ENCODE peak calls at places on chromosomes 12 and 14, in ten cellular contexts. One of them, this sample, is unnamed.

GRCh38 chr12:113724703-113725556 is 241.2 kb downstream of the RBM19 start:
- DNase-seq in GDM1: no peak
- DNase-seq in EH: no peak
- DNase-seq in A549: no peak
- DNase-seq in stimulated activated CD4-positive, alpha-beta T cell treated with anti-CD3 and anti-CD28 coated beads, TNF-alpha, amount 100 ng/mL, for 1 hour: no peak
- DNase-seq in HuH-7.5: no peak
- DNase-seq in PC-3: no peak
- DNase-seq in Peyer's patch: no peak
- DNase-seq in NCI-H1105 treated with DMSO at 0.1 percent for 48 hours: peak
- DNase-seq in left ventricle myocardium inferior: no peak
- DNase-seq in this sample: no peak

GRCh38 chr14:63243646-63244045 is 39.4 kb downstream of the RHOJ start:
- DNase-seq in left ventricle myocardium inferior: no peak
- DNase-seq in NCI-H1105 treated with DMSO at 0.1 percent for 48 hours: no peak
- DNase-seq in HuH-7.5: no peak
- DNase-seq in Peyer's patch: no peak
- DNase-seq in A549: no peak
- DNase-seq in stimulated activated CD4-positive, alpha-beta T cell treated with anti-CD3 and anti-CD28 coated beads, TNF-alpha, amount 100 ng/mL, for 1 hour: no peak
- DNase-seq in PC-3: no peak
- DNase-seq in EH: no peak
- DNase-seq in GDM1: no peak
- DNase-seq in this sample: no peak

GRCh38 chr14:98931911-98932310 is 340.1 kb downstream of the BCL11B start:
- DNase-seq in PC-3: no peak
- DNase-seq in A549: no peak
- DNase-seq in EH: no peak
- DNase-seq in left ventricle myocardium inferior: no peak
- DNase-seq in GDM1: no peak
- DNase-seq in HuH-7.5: no peak
- DNase-seq in NCI-H1105 treated with DMSO at 0.1 percent for 48 hours: no peak
- DNase-seq in stimulated activated CD4-positive, alpha-beta T cell treated with anti-CD3 and anti-CD28 coated beads, TNF-alpha, amount 100 ng/mL, for 1 hour: peak
- DNase-seq in Peyer's patch: peak
- DNase-seq in this sample: no peak

GRCh38 chr12:19382563-19382962 is 56.7 kb upstream of the AEBP2 start:
- DNase-seq in NCI-H1105 treated with DMSO at 0.1 percent for 48 hours: no peak
- DNase-seq in GDM1: no peak
- DNase-seq in HuH-7.5: no peak
- DNase-seq in A549: no peak
- DNase-seq in PC-3: no peak
- DNase-seq in stimulated activated CD4-positive, alpha-beta T cell treated with anti-CD3 and anti-CD28 coated beads, TNF-alpha, amount 100 ng/mL, for 1 hour: no peak
- DNase-seq in left ventricle myocardium inferior: no peak
- DNase-seq in EH: no peak
- DNase-seq in Peyer's patch: peak
- DNase-seq in this sample: no peak

GRCh38 chr12:31498424-31498823 is 92.5 kb downstream of the DENND5B start:
- DNase-seq in HuH-7.5: no peak
- DNase-seq in GDM1: no peak
- DNase-seq in Peyer's patch: no peak
- DNase-seq in stimulated activated CD4-positive, alpha-beta T cell treated with anti-CD3 and anti-CD28 coated beads, TNF-alpha, amount 100 ng/mL, for 1 hour: no peak
- DNase-seq in NCI-H1105 treated with DMSO at 0.1 percent for 48 hours: no peak
- DNase-seq in A549: no peak
- DNase-seq in left ventricle myocardium inferior: no peak
- DNase-seq in EH: no peak
- DNase-seq in PC-3: no peak
- DNase-seq in this sample: no peak

GRCh38 chr12:101501410-101502045 is 26.4 kb downstream of the SPIC start:
- DNase-seq in A549: no peak
- DNase-seq in NCI-H1105 treated with DMSO at 0.1 percent for 48 hours: peak
- DNase-seq in PC-3: peak
- DNase-seq in left ventricle myocardium inferior: no peak
- DNase-seq in GDM1: no peak
- DNase-seq in stimulated activated CD4-positive, alpha-beta T cell treated with anti-CD3 and anti-CD28 coated beads, TNF-alpha, amount 100 ng/mL, for 1 hour: no peak
- DNase-seq in Peyer's patch: no peak
- DNase-seq in HuH-7.5: no peak
- DNase-seq in EH: peak
- DNase-seq in this sample: no peak

GRCh38 chr14:35940291-35940690 is 114.2 kb downstream of the BRMS1L start:
- DNase-seq in GDM1: no peak
- DNase-seq in Peyer's patch: no peak
- DNase-seq in A549: no peak
- DNase-seq in EH: no peak
- DNase-seq in PC-3: no peak
- DNase-seq in stimulated activated CD4-positive, alpha-beta T cell treated with anti-CD3 and anti-CD28 coated beads, TNF-alpha, amount 100 ng/mL, for 1 hour: no peak
- DNase-seq in HuH-7.5: no peak
- DNase-seq in left ventricle myocardium inferior: no peak
- DNase-seq in NCI-H1105 treated with DMSO at 0.1 percent for 48 hours: peak
- DNase-seq in this sample: no peak

GRCh38 chr12:7162691-7163114 is 26.8 kb upstream of the PEX5 start:
- DNase-seq in A549: peak
- DNase-seq in NCI-H1105 treated with DMSO at 0.1 percent for 48 hours: peak
- DNase-seq in left ventricle myocardium inferior: no peak
- DNase-seq in Peyer's patch: no peak
- DNase-seq in stimulated activated CD4-positive, alpha-beta T cell treated with anti-CD3 and anti-CD28 coated beads, TNF-alpha, amount 100 ng/mL, for 1 hour: no peak
- DNase-seq in GDM1: no peak
- DNase-seq in HuH-7.5: peak
- DNase-seq in EH: peak
- DNase-seq in PC-3: peak
- DNase-seq in this sample: peak

GRCh38 chr12:45671254-45671653 is 58.3 kb upstream of the ARID2 start:
- DNase-seq in EH: peak
- DNase-seq in NCI-H1105 treated with DMSO at 0.1 percent for 48 hours: no peak
- DNase-seq in Peyer's patch: no peak
- DNase-seq in PC-3: peak
- DNase-seq in HuH-7.5: no peak
- DNase-seq in GDM1: no peak
- DNase-seq in stimulated activated CD4-positive, alpha-beta T cell treated with anti-CD3 and anti-CD28 coated beads, TNF-alpha, amount 100 ng/mL, for 1 hour: no peak
- DNase-seq in left ventricle myocardium inferior: no peak
- DNase-seq in A549: no peak
- DNase-seq in this sample: peak

GRCh38 chr12:3199551-3200031 is 122.4 kb downstream of the TSPAN9 start:
- DNase-seq in HuH-7.5: no peak
- DNase-seq in A549: no peak
- DNase-seq in stimulated activated CD4-positive, alpha-beta T cell treated with anti-CD3 and anti-CD28 coated beads, TNF-alpha, amount 100 ng/mL, for 1 hour: no peak
- DNase-seq in NCI-H1105 treated with DMSO at 0.1 percent for 48 hours: peak
- DNase-seq in GDM1: no peak
- DNase-seq in EH: peak
- DNase-seq in Peyer's patch: no peak
- DNase-seq in left ventricle myocardium inferior: no peak
- DNase-seq in PC-3: peak
- DNase-seq in this sample: peak

GRCh38 chr12:111435661-111436201 is 30.0 kb downstream of the SH2B3 start:
- DNase-seq in NCI-H1105 treated with DMSO at 0.1 percent for 48 hours: no peak
- DNase-seq in left ventricle myocardium inferior: no peak
- DNase-seq in PC-3: no peak
- DNase-seq in GDM1: peak
- DNase-seq in A549: no peak
- DNase-seq in Peyer's patch: peak
- DNase-seq in EH: peak
- DNase-seq in stimulated activated CD4-positive, alpha-beta T cell treated with anti-CD3 and anti-CD28 coated beads, TNF-alpha, amount 100 ng/mL, for 1 hour: no peak
- DNase-seq in HuH-7.5: no peak
- DNase-seq in this sample: peak

GRCh38 chr14:23910081-23910875 is 43.3 kb upstream of the DHRS4 start:
- DNase-seq in PC-3: peak
- DNase-seq in EH: peak
- DNase-seq in stimulated activated CD4-positive, alpha-beta T cell treated with anti-CD3 and anti-CD28 coated beads, TNF-alpha, amount 100 ng/mL, for 1 hour: no peak
- DNase-seq in HuH-7.5: peak
- DNase-seq in GDM1: no peak
- DNase-seq in Peyer's patch: no peak
- DNase-seq in NCI-H1105 treated with DMSO at 0.1 percent for 48 hours: peak
- DNase-seq in A549: peak
- DNase-seq in left ventricle myocardium inferior: no peak
- DNase-seq in this sample: peak

This sample was measured in ELR.